ENCODE peak calls at places on chromosomes 6 and 20, in ten cellular contexts. X, J, V, N, D, U, C, F, I and R are unnamed samples.

GRCh38 chr6:44002591-44003344 is 124.5 kb downstream of the MRPL14 start:
- DNase-seq in X (no peak), J (peak), V (no peak), N (peak), D (peak), U (no peak), C (peak), F (peak), I (peak), R (peak)

GRCh38 chr20:32645134-32645533 is 28.6 kb downstream of the C20orf203 start:
- DNase-seq in X (no peak), J (no peak), V (no peak), N (no peak), D (no peak), U (no peak), C (no peak), F (no peak), I (no peak), R (no peak)

GRCh38 chr20:59718071-59718470 is 113.7 kb downstream of the PHACTR3 start:
- DNase-seq in X (no peak), J (no peak), V (no peak), N (no peak), D (no peak), U (no peak), C (no peak), F (no peak), I (no peak), R (no peak)

GRCh38 chr20:51009303-51010042 is 13.4 kb downstream of the KCNG1 start:
- DNase-seq in X (no peak), J (no peak), V (no peak), N (no peak), D (no peak), U (no peak), C (no peak), F (no peak), I (no peak), R (no peak)

GRCh38 chr6:98957440-98957839 is 9.7 kb upstream of the FBXL4 start:
- DNase-seq in X (peak), J (no peak), V (peak), N (no peak), D (peak), U (no peak), C (no peak), F (no peak), I (no peak), R (peak)

GRCh38 chr20:17562804-17563305 is 7.0 kb upstream of the DSTN start:
- DNase-seq in X (no peak), J (no peak), V (peak), N (no peak), D (no peak), U (no peak), C (no peak), F (no peak), I (no peak), R (peak)

GRCh38 chr6:168737481-168737880 is 296.5 kb downstream of the SMOC2 start:
- DNase-seq in X (no peak), J (no peak), V (no peak), N (no peak), D (no peak), U (no peak), C (no peak), F (no peak), I (no peak), R (peak)

GRCh38 chr6:14922306-14922705 is 323.6 kb upstream of the JARID2 start:
- DNase-seq in X (no peak), J (no peak), V (no peak), N (no peak), D (no peak), U (no peak), C (no peak), F (no peak), I (no peak), R (peak)

GRCh38 chr6:143940011-143940597 is 68.0 kb downstream of the PLAGL1 start:
- DNase-seq in X (no peak), J (peak), V (no peak), N (peak), D (peak), U (no peak), C (peak), F (no peak), I (peak), R (peak)

GRCh38 chr6:50724381-50725124 is 11.2 kb downstream of the TFAP2D start:
- DNase-seq in X (no peak), J (no peak), V (no peak), N (no peak), D (no peak), U (no peak), C (no peak), F (no peak), I (no peak), R (no peak)

GRCh38 chr20:7967199-7967844 is 27.1 kb upstream of the HAO1 start:
- DNase-seq in X (no peak), J (no peak), V (peak), N (no peak), D (no peak), U (no peak), C (no peak), F (peak), I (no peak), R (peak)

GRCh38 chr20:47441774-47442150 is 59.9 kb upstream of the NCOA3 start:
- DNase-seq in X (no peak), J (no peak), V (no peak), N (no peak), D (no peak), U (no peak), C (no peak), F (no peak), I (no peak), R (peak)

GRCh38 chr6:169008641-169009040 is 245.0 kb downstream of the THBS2 start:
- DNase-seq in X (no peak), J (no peak), V (no peak), N (no peak), D (no peak), U (no peak), C (no peak), F (no peak), I (no peak), R (no peak)

GRCh38 chr6:44462335-44462734 is 74.8 kb downstream of the CDC5L start:
- DNase-seq in X (no peak), J (no peak), V (no peak), N (no peak), D (no peak), U (no peak), C (no peak), F (no peak), I (no peak), R (no peak)

GRCh38 chr6:72422126-72422680 is 199.7 kb upstream of the KCNQ5 start:
- DNase-seq in X (no peak), J (no peak), V (peak), N (no peak), D (no peak), U (no peak), C (no peak), F (no peak), I (no peak), R (peak)

GRCh38 chr20:1184638-1185315 is at the start of gene TMEM74B:
- DNase-seq in X (no peak), J (no peak), V (no peak), N (no peak), D (no peak), U (no peak), C (peak), F (peak), I (no peak), R (peak)

GRCh38 chr6:25165181-25165580 is 114.0 kb upstream of the CARMIL1 start:
- DNase-seq in X (no peak), J (no peak), V (no peak), N (no peak), D (no peak), U (no peak), C (no peak), F (no peak), I (no peak), R (no peak)

GRCh38 chr20:51700809-51701285 is 67.3 kb downstream of the ATP9A start:
- DNase-seq in X (no peak), J (no peak), V (no peak), N (peak), D (no peak), U (peak), C (no peak), F (no peak), I (no peak), R (peak)

GRCh38 chr6:111210074-111210729 is 122.9 kb downstream of the SLC16A10 start:
- DNase-seq in X (peak), J (peak), V (peak), N (peak), D (no peak), U (peak), C (peak), F (no peak), I (peak), R (peak)

GRCh38 chr6:42690151-42690702 is 32.2 kb downstream of the PRPH2 start:
- DNase-seq in X (no peak), J (no peak), V (no peak), N (no peak), D (no peak), U (no peak), C (no peak), F (no peak), I (no peak), R (no peak)

GRCh38 chr20:44079291-44079690 is 107.7 kb downstream of the JPH2 start:
- DNase-seq in X (no peak), J (no peak), V (no peak), N (no peak), D (no peak), U (no peak), C (no peak), F (no peak), I (no peak), R (no peak)

GRCh38 chr20:45685896-45686295 is 15.9 kb upstream of the WFDC11 start:
- DNase-seq in X (no peak), J (no peak), V (no peak), N (peak), D (no peak), U (no peak), C (no peak), F (no peak), I (no peak), R (no peak)

GRCh38 chr20:37353285-37353849 is 7.4 kb downstream of the SRC start:
- DNase-seq in X (no peak), J (no peak), V (no peak), N (no peak), D (no peak), U (no peak), C (no peak), F (no peak), I (no peak), R (no peak)

GRCh38 chr6:42674780-42675179 is 47.6 kb downstream of the PRPH2 start:
- DNase-seq in X (no peak), J (no peak), V (no peak), N (no peak), D (no peak), U (no peak), C (no peak), F (no peak), I (no peak), R (no peak)

GRCh38 chr20:34874094-34874654 is 1.5 kb upstream of the GGT7 start:
- DNase-seq in X (peak), J (peak), V (peak), N (peak), D (peak), U (peak), C (peak), F (peak), I (peak), R (peak)

GRCh38 chr6:152293404-152293803 is 343.8 kb downstream of the SYNE1 start:
- DNase-seq in X (no peak), J (no peak), V (no peak), N (no peak), D (no peak), U (no peak), C (no peak), F (peak), I (no peak), R (no peak)

GRCh38 chr6:7213416-7213815 is 99.6 kb downstream of the SSR1 start:
- DNase-seq in X (no peak), J (no peak), V (no peak), N (no peak), D (no peak), U (no peak), C (no peak), F (no peak), I (no peak), R (no peak)

GRCh38 chr20:47204746-47205122 is 151.8 kb downstream of the ZMYND8 start:
- DNase-seq in X (no peak), J (no peak), V (no peak), N (no peak), D (no peak), U (no peak), C (no peak), F (no peak), I (no peak), R (no peak)

GRCh38 chr6:107936162-107936909 is 21.7 kb downstream of the SEC63 start:
- DNase-seq in X (no peak), J (no peak), V (no peak), N (no peak), D (no peak), U (no peak), C (no peak), F (no peak), I (no peak), R (no peak)

GRCh38 chr6:147080215-147080614 is 124.0 kb upstream of the STXBP5 start:
- DNase-seq in X (no peak), J (no peak), V (no peak), N (no peak), D (no peak), U (no peak), C (no peak), F (no peak), I (no peak), R (peak)

GRCh38 chr6:168735268-168735949 is 294.4 kb downstream of the SMOC2 start:
- DNase-seq in X (no peak), J (no peak), V (no peak), N (no peak), D (no peak), U (no peak), C (no peak), F (no peak), I (no peak), R (no peak)

GRCh38 chr6:52641388-52641787 is 29.5 kb upstream of the TMEM14A start:
- DNase-seq in X (no peak), J (no peak), V (no peak), N (no peak), D (no peak), U (no peak), C (no peak), F (no peak), I (no peak), R (no peak)

GRCh38 chr20:14617123-14617522 is 279.7 kb upstream of the FLRT3 start:
- DNase-seq in X (no peak), J (no peak), V (no peak), N (no peak), D (no peak), U (no peak), C (no peak), F (no peak), I (no peak), R (no peak)

GRCh38 chr6:150025201-150025917 is at the start of gene RAET1L:
- DNase-seq in X (no peak), J (no peak), V (peak), N (no peak), D (peak), U (no peak), C (peak), F (peak), I (no peak), R (peak)

GRCh38 chr6:149648148-149649145 is at the start of gene KATNA1:
- DNase-seq in X (no peak), J (peak), V (peak), N (peak), D (peak), U (peak), C (peak), F (peak), I (peak), R (peak)

GRCh38 chr20:9981834-9982233 is 53.0 kb upstream of the ANKEF1 start:
- DNase-seq in X (no peak), J (no peak), V (no peak), N (no peak), D (peak), U (no peak), C (no peak), F (no peak), I (no peak), R (no peak)

GRCh38 chr6:42545226-42545773 is 18.5 kb upstream of the UBR2 start:
- DNase-seq in X (no peak), J (no peak), V (no peak), N (no peak), D (no peak), U (no peak), C (no peak), F (no peak), I (no peak), R (no peak)

GRCh38 chr6:160798625-160799024 is 96.6 kb downstream of the PLG start:
- DNase-seq in X (no peak), J (no peak), V (no peak), N (no peak), D (no peak), U (no peak), C (no peak), F (no peak), I (no peak), R (no peak)

GRCh38 chr20:40908311-40908710 is 120.3 kb upstream of the TOP1 start:
- DNase-seq in X (no peak), J (no peak), V (no peak), N (no peak), D (no peak), U (no peak), C (no peak), F (no peak), I (no peak), R (no peak)